ENCODE peak calls at places on chromosomes 3 and 15, in eight cellular contexts. R is nephron progenitor cell, L is T-helper 1 cell, E is neural progenitor cell, M is endodermal cell, J is endothelial cell, D is OCI-M1, K is ELR. A is an unnamed sample.

GRCh38 chr3:126464997-126465396 is 10.7 kb downstream of the ZXDC start:
- DNase-seq in R (no peak), L (no peak), E (no peak), M (no peak), J (no peak), D (no peak), K (no peak), A (no peak)

GRCh38 chr3:188926741-188927650 is 244.8 kb upstream of the TPRG1 start:
- DNase-seq in R (peak), L (no peak), E (no peak), M (no peak), J (no peak), D (no peak), K (no peak), A (no peak)

GRCh38 chr15:95761742-95762141 is 568.8 kb upstream of the NR2F2 start:
- DNase-seq in R (no peak), L (no peak), E (peak), M (no peak), J (no peak), D (no peak), K (no peak), A (no peak)

GRCh38 chr3:62538706-62539356 is 165.5 kb upstream of the FEZF2 start:
- DNase-seq in R (no peak), L (no peak), E (peak), M (no peak), J (no peak), D (no peak), K (no peak), A (no peak)

GRCh38 chr15:33344530-33344929 is 33.8 kb downstream of the RYR3 start:
- DNase-seq in R (no peak), L (no peak), E (no peak), M (no peak), J (no peak), D (no peak), K (no peak), A (no peak)

GRCh38 chr3:145798691-145799550 is 362.1 kb downstream of the PLOD2 start:
- DNase-seq in R (no peak), L (no peak), E (peak), M (peak), J (no peak), D (no peak), K (no peak), A (no peak)

GRCh38 chr15:41936649-41937567 is 35.4 kb downstream of the EHD4 start:
- DNase-seq in R (no peak), L (peak), E (no peak), M (no peak), J (peak), D (no peak), K (peak), A (peak)

GRCh38 chr15:58582150-58582549 is 150.4 kb downstream of the LIPC start:
- DNase-seq in R (no peak), L (no peak), E (no peak), M (no peak), J (no peak), D (no peak), K (no peak), A (no peak)

GRCh38 chr3:161264771-161265343 is 43.7 kb downstream of the NMD3 start:
- DNase-seq in R (no peak), L (no peak), E (no peak), M (no peak), J (no peak), D (no peak), K (peak), A (no peak)

GRCh38 chr3:186053954-186054353 is 54.9 kb downstream of the ETV5 start:
- DNase-seq in R (no peak), L (no peak), E (peak), M (no peak), J (no peak), D (no peak), K (peak), A (no peak)

GRCh38 chr3:43691120-43692002 is 623 bp downstream of the ABHD5 start:
- DNase-seq in R (peak), L (peak), E (peak), M (peak), J (peak), D (peak), K (peak), A (peak)

GRCh38 chr3:87507753-87508152 is 231.4 kb upstream of the POU1F1 start:
- DNase-seq in R (no peak), L (no peak), E (no peak), M (no peak), J (no peak), D (no peak), K (no peak), A (no peak)

GRCh38 chr3:197031315-197032285 is 2.0 kb upstream of the MELTF start:
- DNase-seq in R (no peak), L (peak), E (no peak), M (peak), J (no peak), D (no peak), K (peak), A (no peak)

GRCh38 chr15:51450001-51450400 is 108.5 kb downstream of the GLDN start:
- DNase-seq in R (no peak), L (no peak), E (no peak), M (no peak), J (no peak), D (no peak), K (peak), A (no peak)

GRCh38 chr15:60573936-60574335 is 95.0 kb upstream of the ICE2 start:
- DNase-seq in R (no peak), L (peak), E (no peak), M (no peak), J (no peak), D (no peak), K (no peak), A (peak)

GRCh38 chr3:13498354-13499060 is 18.4 kb downstream of the HDAC11 start:
- DNase-seq in R (no peak), L (no peak), E (no peak), M (no peak), J (no peak), D (no peak), K (no peak), A (no peak)

GRCh38 chr3:119641416-119641815 is 19.0 kb downstream of the POPDC2 start:
- DNase-seq in R (no peak), L (no peak), E (no peak), M (no peak), J (no peak), D (no peak), K (no peak), A (no peak)

GRCh38 chr3:22609139-22609538 is 594.0 kb upstream of the UBE2E2 start:
- DNase-seq in R (no peak), L (no peak), E (no peak), M (no peak), J (no peak), D (no peak), K (peak), A (no peak)

GRCh38 chr3:117549716-117550115 is 840.1 kb downstream of the TUSC7 start:
- DNase-seq in R (no peak), L (no peak), E (no peak), M (no peak), J (no peak), D (peak), K (peak), A (no peak)

GRCh38 chr15:98085003-98085639 is 124.6 kb downstream of the ARRDC4 start:
- DNase-seq in R (peak), L (peak), E (peak), M (peak), J (peak), D (peak), K (peak), A (no peak)

GRCh38 chr3:197512691-197513571 is 42.8 kb downstream of the BDH1 start:
- DNase-seq in R (no peak), L (no peak), E (no peak), M (peak), J (no peak), D (no peak), K (no peak), A (no peak)

GRCh38 chr3:184339016-184339415 is 1.6 kb downstream of the FAM131A start:
- DNase-seq in R (no peak), L (no peak), E (no peak), M (no peak), J (no peak), D (no peak), K (no peak), A (no peak)

GRCh38 chr3:64939747-64940450 is 252.1 kb upstream of the ADAMTS9 start:
- DNase-seq in R (no peak), L (no peak), E (no peak), M (no peak), J (no peak), D (no peak), K (no peak), A (no peak)

GRCh38 chr3:134356411-134357040 is 17.7 kb downstream of the AMOTL2 start:
- DNase-seq in R (no peak), L (no peak), E (no peak), M (peak), J (no peak), D (no peak), K (no peak), A (no peak)

GRCh38 chr15:62896380-62896866 is 146.1 kb upstream of the TPM1 start:
- DNase-seq in R (no peak), L (no peak), E (no peak), M (no peak), J (no peak), D (no peak), K (peak), A (no peak)

GRCh38 chr3:172939651-172940293 is 189.2 kb downstream of the ECT2 start:
- DNase-seq in R (no peak), L (no peak), E (peak), M (no peak), J (no peak), D (no peak), K (peak), A (no peak)

GRCh38 chr3:127483902-127484591 is 106.5 kb downstream of the TPRA1 start:
- DNase-seq in R (no peak), L (peak), E (no peak), M (peak), J (no peak), D (peak), K (no peak), A (no peak)

GRCh38 chr3:11331101-11331500 is 58.9 kb downstream of the ATG7 start:
- DNase-seq in R (no peak), L (no peak), E (no peak), M (no peak), J (no peak), D (peak), K (peak), A (no peak)

GRCh38 chr15:74828835-74829234 is 2.4 kb downstream of the CPLX3 start:
- DNase-seq in R (no peak), L (no peak), E (no peak), M (no peak), J (no peak), D (no peak), K (no peak), A (no peak)

GRCh38 chr3:101128786-101129185 is 135.6 kb upstream of the ABI3BP start:
- DNase-seq in R (no peak), L (no peak), E (no peak), M (no peak), J (no peak), D (no peak), K (peak), A (no peak)

GRCh38 chr3:44055951-44056350 is 185.7 kb upstream of the TOPAZ1 start:
- DNase-seq in R (no peak), L (no peak), E (no peak), M (no peak), J (no peak), D (no peak), K (peak), A (no peak)

GRCh38 chr15:83064859-83065258 is 2.2 kb downstream of the BTBD1 start:
- DNase-seq in R (no peak), L (no peak), E (no peak), M (no peak), J (no peak), D (peak), K (peak), A (no peak)